ENCODE peak calls at places on chromosomes 11 and 22, in six cellular contexts. R, H, U, A, L and M are unnamed samples.

GRCh38 chr11:3191586-3192324 is 26.6 kb upstream of the OSBPL5 start:
- DNase-seq in R (no peak), H (no peak), U (no peak), A (no peak), L (no peak), M (peak; percentile 34)

GRCh38 chr11:35029979-35030378 is 109.0 kb upstream of the CD44 start:
- DNase-seq in R (no peak), H (no peak), U (no peak), A (no peak), L (peak; percentile 72), M (peak; percentile 76)

GRCh38 chr22:23837911-23838685 is 708 bp downstream of the DERL3 start:
- DNase-seq in R (no peak), H (no peak), U (no peak), A (no peak), L (no peak), M (no peak)

GRCh38 chr11:73019448-73019847 is 122.7 kb downstream of the FCHSD2 start:
- DNase-seq in R (no peak), H (no peak), U (no peak), A (no peak), L (no peak), M (no peak)

GRCh38 chr11:120013325-120014250 is 124.3 kb downstream of the TRIM29 start:
- DNase-seq in R (no peak), H (peak; percentile 1), U (no peak), A (peak; percentile 73), L (peak; percentile 65), M (peak; percentile 93)

GRCh38 chr22:40819741-40820140 is 595 bp upstream of the SLC25A17 start:
- DNase-seq in R (no peak), H (no peak), U (no peak), A (no peak), L (peak; percentile 23), M (peak; percentile 61)

GRCh38 chr22:24302591-24302990 is 32.0 kb downstream of the SPECC1L start:
- DNase-seq in R (no peak), H (no peak), U (no peak), A (no peak), L (no peak), M (no peak)

GRCh38 chr11:75349540-75350116 is 1.8 kb downstream of the ARRB1 start:
- DNase-seq in R (no peak), H (no peak), U (no peak), A (no peak), L (no peak), M (no peak)

GRCh38 chr22:42066133-42066761 is 4.4 kb downstream of the NAGA start:
- DNase-seq in R (peak; percentile 51), H (no peak), U (no peak), A (no peak), L (no peak), M (no peak)

GRCh38 chr22:50182176-50183081 is 3.3 kb upstream of the TRABD start:
- DNase-seq in R (no peak), H (no peak), U (no peak), A (peak; percentile 87), L (no peak), M (peak; percentile 92)

GRCh38 chr11:64872790-64873488 is 5.5 kb downstream of the EHD1 start:
- DNase-seq in R (no peak), H (no peak), U (no peak), A (no peak), L (no peak), M (no peak)

GRCh38 chr11:96200243-96200642 is 142.8 kb downstream of the MAML2 start:
- DNase-seq in R (no peak), H (no peak), U (no peak), A (no peak), L (peak; percentile 51), M (no peak)

GRCh38 chr11:12773591-12773990 is 99.4 kb downstream of the TEAD1 start:
- DNase-seq in R (no peak), H (no peak), U (no peak), A (no peak), L (no peak), M (no peak)

GRCh38 chr22:32265882-32266767 is 11.0 kb upstream of the SLC5A4 start:
- DNase-seq in R (peak; percentile 77), H (no peak), U (peak; percentile 52), A (peak; percentile 69), L (peak; percentile 67), M (peak; percentile 94)

GRCh38 chr11:95412074-95412473 is 181.1 kb upstream of the SESN3 start:
- DNase-seq in R (no peak), H (peak; percentile 44), U (no peak), A (no peak), L (no peak), M (no peak)

GRCh38 chr11:111967651-111968050 is 30.5 kb downstream of the DIXDC1 start:
- DNase-seq in R (no peak), H (no peak), U (no peak), A (peak; percentile 67), L (no peak), M (no peak)

GRCh38 chr11:31818874-31819331 is 7.8 kb upstream of the PAX6 start:
- DNase-seq in R (no peak), H (no peak), U (no peak), A (no peak), L (no peak), M (peak; percentile 69)

GRCh38 chr11:58926251-58926650 is 13.0 kb upstream of the GLYATL1 start:
- DNase-seq in R (no peak), H (no peak), U (no peak), A (no peak), L (peak; percentile 68), M (no peak)

GRCh38 chr11:62033191-62034044 is 66.0 kb upstream of the FTH1 start:
- DNase-seq in R (no peak), H (no peak), U (no peak), A (no peak), L (peak; percentile 93), M (no peak)

GRCh38 chr11:14443642-14444041 is 56.0 kb downstream of the COPB1 start:
- DNase-seq in R (no peak), H (no peak), U (no peak), A (peak; percentile 48), L (peak; percentile 77), M (peak; percentile 11)

GRCh38 chr11:108733479-108734116 is 68.7 kb downstream of the DDX10 start:
- DNase-seq in R (no peak), H (no peak), U (no peak), A (no peak), L (peak; percentile 45), M (no peak)

GRCh38 chr11:73147771-73148681 is 5.9 kb upstream of the FCHSD2 start:
- DNase-seq in R (peak; percentile 59), H (no peak), U (no peak), A (no peak), L (no peak), M (no peak)

GRCh38 chr11:8756201-8756600 is 73.6 kb downstream of the RPL27A start:
- DNase-seq in R (no peak), H (no peak), U (no peak), A (no peak), L (no peak), M (peak; percentile 79)

GRCh38 chr11:61507962-61508824 is at the start of gene LRRC10B:
- DNase-seq in R (no peak), H (no peak), U (no peak), A (no peak), L (no peak), M (no peak)

GRCh38 chr11:78782725-78783124 is 208.1 kb upstream of the NARS2 start:
- DNase-seq in R (no peak), H (no peak), U (no peak), A (no peak), L (no peak), M (no peak)

GRCh38 chr22:41619979-41620645 is 731 bp downstream of the DESI1 start:
- DNase-seq in R (peak; percentile 63), H (no peak), U (no peak), A (peak; percentile 51), L (peak; percentile 20), M (peak; percentile 74)

DNA sequence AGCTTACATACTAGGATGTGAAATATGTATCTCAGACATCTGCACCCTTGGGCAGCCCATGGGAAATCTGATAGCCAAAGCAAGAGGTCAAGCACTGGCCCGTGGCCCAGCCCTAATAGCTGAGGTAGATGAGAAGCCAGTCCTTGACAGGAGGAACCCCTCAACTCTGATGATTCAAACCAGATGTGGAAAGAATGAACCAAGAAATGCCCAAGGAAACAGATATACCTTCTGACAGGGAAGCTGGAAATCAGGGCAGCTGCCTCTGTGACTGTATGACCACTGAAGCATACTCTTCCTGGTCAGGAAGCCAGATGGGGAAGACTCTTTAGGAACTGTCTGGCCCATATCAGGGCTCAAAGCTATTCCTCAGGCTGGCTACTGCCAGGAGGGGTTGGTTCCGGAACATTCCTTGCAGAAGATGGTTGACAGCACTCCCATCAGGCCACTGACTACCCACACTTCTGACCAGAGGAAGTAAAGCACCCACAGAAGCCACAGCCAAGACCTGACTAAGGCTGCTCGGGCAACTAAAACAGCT is 124.2 kb downstream of the SWAP70 start:
- DNase-seq in R (no peak), H (no peak), U (no peak), A (no peak), L (no peak), M (peak; percentile 90)
- H3K36me3 ChIP-seq in R (peaks cover 36% of the 10 kb centered on the region), H (peaks cover 6% of the 10 kb centered on the region), U (peaks cover 3% of the 10 kb centered on the region), A (peaks cover 80% of the 10 kb centered on the region), L (no peaks in the 10 kb centered on the region), M (peaks cover 43% of the 10 kb centered on the region)

DNA sequence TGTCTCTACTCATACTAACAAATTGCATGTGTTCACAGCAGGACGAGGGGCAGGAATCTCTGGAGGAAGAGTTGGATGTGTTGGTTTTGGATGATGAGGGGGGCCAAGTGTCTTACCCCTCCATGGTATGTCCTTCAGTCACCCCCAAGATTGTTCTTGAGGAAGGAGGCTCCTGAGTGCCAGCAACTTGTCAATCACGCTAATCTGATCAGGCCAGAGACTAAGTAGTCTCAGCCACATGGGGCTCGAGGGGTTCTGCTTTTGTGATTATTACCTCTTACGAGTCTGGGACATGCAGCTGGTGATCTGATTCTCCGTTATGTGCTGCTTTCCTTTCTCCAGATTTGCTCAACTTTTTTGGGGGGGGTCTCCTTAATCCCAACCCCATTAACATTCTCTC is 54.3 kb downstream of the CTNND1 start:
- DNase-seq in R (no peak), H (no peak), U (no peak), A (no peak), L (no peak), M (no peak)
- H3K36me3 ChIP-seq in R (peaks cover 72% of the 10 kb centered on the region), H (peaks cover 41% of the 10 kb centered on the region), U (peaks cover 4% of the 10 kb centered on the region), A (peaks cover 77% of the 10 kb centered on the region), L (peaks cover 63% of the 10 kb centered on the region), M (peaks cover 71% of the 10 kb centered on the region)

GRCh38 chr22:39181778-39182177 is 29.3 kb upstream of the CBX7 start:
- DNase-seq in R (no peak), H (no peak), U (no peak), A (no peak), L (no peak), M (peak; percentile 27)
- H3K36me3 ChIP-seq in R (no peaks in the 10 kb centered on the region), H (no peaks in the 10 kb centered on the region), U (no peaks in the 10 kb centered on the region), A (no peaks in the 10 kb centered on the region), L (no peaks in the 10 kb centered on the region), M (no peaks in the 10 kb centered on the region)

GRCh38 chr11:117221775-117222517 is 9.9 kb downstream of the PCSK7 start:
- DNase-seq in R (peak; percentile 86), H (no peak), U (no peak), A (peak; percentile 60), L (peak; percentile 82), M (peak; percentile 93)

GRCh38 chr11:117219995-117220394 is 11.9 kb downstream of the PCSK7 start:
- DNase-seq in R (no peak), H (no peak), U (no peak), A (no peak), L (no peak), M (no peak)

GRCh38 chr11:117220568-117220967 is 11.3 kb downstream of the PCSK7 start:
- DNase-seq in R (peak; percentile 91), H (no peak), U (no peak), A (no peak), L (no peak), M (no peak)

GRCh38 chr11:117219455-117219854 is 12.4 kb downstream of the PCSK7 start:
- DNase-seq in R (no peak), H (no peak), U (no peak), A (no peak), L (no peak), M (no peak)

GRCh38 chr11:117220999-117221774 is 10.7 kb downstream of the PCSK7 start:
- DNase-seq in R (no peak), H (no peak), U (no peak), A (no peak), L (no peak), M (peak; percentile 15)
- H3K36me3 ChIP-seq in R (peaks cover 44% of the 10 kb centered on the region), H (peaks cover 44% of the 10 kb centered on the region), U (peaks cover 76% of the 10 kb centered on the region), A (peaks cover 65% of the 10 kb centered on the region), L (peaks cover 47% of the 10 kb centered on the region), M (peaks cover 50% of the 10 kb centered on the region)